ENCODE peak calls at places on chromosomes 3 and 15, in ten cellular contexts. One of them, this sample, is unnamed.

GRCh38 chr3:134312873-134313838 is 61.1 kb downstream of the AMOTL2 start:
- DNase-seq in GM12878: no peak
- DNase-seq in HepG2: peak
- DNase-seq in endothelial cell of umbilical vein: peak
- DNase-seq in HCT116: no peak
- DNase-seq in K562: peak
- DNase-seq in A549: no peak
- DNase-seq in SK-N-SH: no peak
- DNase-seq in H1: peak
- DNase-seq in WTC11: peak
- DNase-seq in this sample: no peak

GRCh38 chr15:66594344-66594743 is 28.5 kb upstream of the LCTL start:
- DNase-seq in HCT116: no peak
- DNase-seq in A549: no peak
- DNase-seq in WTC11: no peak
- DNase-seq in K562: no peak
- DNase-seq in GM12878: no peak
- DNase-seq in SK-N-SH: no peak
- DNase-seq in endothelial cell of umbilical vein: no peak
- DNase-seq in H1: no peak
- DNase-seq in HepG2: no peak
- DNase-seq in this sample: no peak

GRCh38 chr15:44535509-44536297 is 1.2 kb upstream of the EIF3J start:
- DNase-seq in HCT116: no peak
- DNase-seq in GM12878: no peak
- DNase-seq in WTC11: no peak
- DNase-seq in endothelial cell of umbilical vein: no peak
- DNase-seq in HepG2: peak
- DNase-seq in K562: peak
- DNase-seq in H1: peak
- DNase-seq in SK-N-SH: peak
- DNase-seq in A549: no peak
- DNase-seq in this sample: peak

GRCh38 chr3:18442743-18443669 is 17.9 kb upstream of the SATB1 start:
- DNase-seq in WTC11: no peak
- DNase-seq in HepG2: no peak
- DNase-seq in K562: no peak
- DNase-seq in SK-N-SH: no peak
- DNase-seq in GM12878: no peak
- DNase-seq in endothelial cell of umbilical vein: no peak
- DNase-seq in HCT116: no peak
- DNase-seq in A549: no peak
- DNase-seq in H1: no peak
- DNase-seq in this sample: no peak

GRCh38 chr3:81910244-81910852 is 148.9 kb upstream of the GBE1 start:
- DNase-seq in GM12878: peak
- DNase-seq in H1: no peak
- DNase-seq in A549: peak
- DNase-seq in HepG2: peak
- DNase-seq in SK-N-SH: peak
- DNase-seq in HCT116: peak
- DNase-seq in endothelial cell of umbilical vein: peak
- DNase-seq in K562: peak
- DNase-seq in WTC11: peak
- DNase-seq in this sample: peak

GRCh38 chr3:61594978-61595687 is 33.8 kb downstream of the PTPRG start:
- DNase-seq in SK-N-SH: no peak
- DNase-seq in HepG2: no peak
- DNase-seq in GM12878: no peak
- DNase-seq in WTC11: no peak
- DNase-seq in HCT116: no peak
- DNase-seq in H1: no peak
- DNase-seq in A549: no peak
- DNase-seq in K562: no peak
- DNase-seq in endothelial cell of umbilical vein: no peak
- DNase-seq in this sample: no peak

GRCh38 chr3:45927881-45928280 is 15.4 kb upstream of the CXCR6 start:
- DNase-seq in A549: no peak
- DNase-seq in SK-N-SH: no peak
- DNase-seq in endothelial cell of umbilical vein: no peak
- DNase-seq in GM12878: no peak
- DNase-seq in HepG2: no peak
- DNase-seq in WTC11: no peak
- DNase-seq in HCT116: no peak
- DNase-seq in H1: no peak
- DNase-seq in K562: no peak
- DNase-seq in this sample: no peak

GRCh38 chr3:184336484-184337230 is 743 bp upstream of the FAM131A start:
- DNase-seq in A549: no peak
- DNase-seq in HepG2: peak
- DNase-seq in HCT116: no peak
- DNase-seq in K562: peak
- DNase-seq in GM12878: no peak
- DNase-seq in endothelial cell of umbilical vein: peak
- DNase-seq in WTC11: no peak
- DNase-seq in H1: peak
- DNase-seq in SK-N-SH: peak
- DNase-seq in this sample: no peak

GRCh38 chr3:144128117-144128892 is 156.7 kb downstream of the DIPK2A start:
- DNase-seq in HCT116: no peak
- DNase-seq in K562: no peak
- DNase-seq in endothelial cell of umbilical vein: no peak
- DNase-seq in WTC11: no peak
- DNase-seq in GM12878: peak
- DNase-seq in H1: no peak
- DNase-seq in HepG2: no peak
- DNase-seq in SK-N-SH: no peak
- DNase-seq in A549: no peak
- DNase-seq in this sample: no peak

GRCh38 chr3:101676219-101676764 is 640 bp downstream of the ZBTB11 start:
- DNase-seq in endothelial cell of umbilical vein: peak
- DNase-seq in HCT116: peak
- DNase-seq in H1: peak
- DNase-seq in K562: peak
- DNase-seq in HepG2: peak
- DNase-seq in GM12878: peak
- DNase-seq in WTC11: peak
- DNase-seq in A549: peak
- DNase-seq in SK-N-SH: peak
- DNase-seq in this sample: peak

GRCh38 chr15:66866651-66867050 is 164.6 kb downstream of the SMAD6 start:
- DNase-seq in HepG2: no peak
- DNase-seq in GM12878: no peak
- DNase-seq in A549: no peak
- DNase-seq in K562: no peak
- DNase-seq in WTC11: no peak
- DNase-seq in endothelial cell of umbilical vein: no peak
- DNase-seq in H1: no peak
- DNase-seq in SK-N-SH: no peak
- DNase-seq in HCT116: no peak
- DNase-seq in this sample: no peak

GRCh38 chr15:90701880-90702630 is 15.1 kb upstream of the BLM start:
- DNase-seq in H1: no peak
- DNase-seq in HCT116: no peak
- DNase-seq in endothelial cell of umbilical vein: no peak
- DNase-seq in SK-N-SH: no peak
- DNase-seq in A549: no peak
- DNase-seq in HepG2: no peak
- DNase-seq in WTC11: no peak
- DNase-seq in GM12878: no peak
- DNase-seq in K562: peak
- DNase-seq in this sample: peak

GRCh38 chr15:70856884-70857546 is 3.1 kb upstream of the LARP6 start:
- DNase-seq in endothelial cell of umbilical vein: peak
- DNase-seq in HepG2: no peak
- DNase-seq in GM12878: no peak
- DNase-seq in SK-N-SH: no peak
- DNase-seq in A549: no peak
- DNase-seq in H1: no peak
- DNase-seq in WTC11: no peak
- DNase-seq in HCT116: peak
- DNase-seq in K562: no peak
- DNase-seq in this sample: no peak

GRCh38 chr15:74376825-74377581 is 9.6 kb upstream of the CYP11A1 start:
- DNase-seq in H1: no peak
- DNase-seq in endothelial cell of umbilical vein: no peak
- DNase-seq in K562: no peak
- DNase-seq in A549: no peak
- DNase-seq in GM12878: no peak
- DNase-seq in WTC11: peak
- DNase-seq in HCT116: no peak
- DNase-seq in HepG2: no peak
- DNase-seq in SK-N-SH: no peak
- DNase-seq in this sample: no peak

GRCh38 chr15:74377831-74378766 is 10.7 kb upstream of the CYP11A1 start:
- DNase-seq in GM12878: no peak
- DNase-seq in K562: no peak
- DNase-seq in SK-N-SH: peak
- DNase-seq in HCT116: no peak
- DNase-seq in WTC11: peak
- DNase-seq in endothelial cell of umbilical vein: no peak
- DNase-seq in HepG2: no peak
- DNase-seq in A549: no peak
- DNase-seq in H1: no peak
- DNase-seq in this sample: no peak

GRCh38 chr15:74381190-74381453 is 13.7 kb upstream of the CYP11A1 start:
- DNase-seq in SK-N-SH: no peak
- DNase-seq in WTC11: no peak
- DNase-seq in endothelial cell of umbilical vein: no peak
- DNase-seq in H1: no peak
- DNase-seq in HCT116: no peak
- DNase-seq in HepG2: no peak
- DNase-seq in K562: no peak
- DNase-seq in A549: no peak
- DNase-seq in GM12878: no peak
- DNase-seq in this sample: no peak

GRCh38 chr15:74380361-74381189 is 13.1 kb upstream of the CYP11A1 start:
- DNase-seq in K562: no peak
- DNase-seq in SK-N-SH: no peak
- DNase-seq in HepG2: no peak
- DNase-seq in H1: no peak
- DNase-seq in WTC11: no peak
- DNase-seq in HCT116: no peak
- DNase-seq in A549: no peak
- DNase-seq in GM12878: no peak
- DNase-seq in endothelial cell of umbilical vein: no peak
- DNase-seq in this sample: no peak

DNA sequence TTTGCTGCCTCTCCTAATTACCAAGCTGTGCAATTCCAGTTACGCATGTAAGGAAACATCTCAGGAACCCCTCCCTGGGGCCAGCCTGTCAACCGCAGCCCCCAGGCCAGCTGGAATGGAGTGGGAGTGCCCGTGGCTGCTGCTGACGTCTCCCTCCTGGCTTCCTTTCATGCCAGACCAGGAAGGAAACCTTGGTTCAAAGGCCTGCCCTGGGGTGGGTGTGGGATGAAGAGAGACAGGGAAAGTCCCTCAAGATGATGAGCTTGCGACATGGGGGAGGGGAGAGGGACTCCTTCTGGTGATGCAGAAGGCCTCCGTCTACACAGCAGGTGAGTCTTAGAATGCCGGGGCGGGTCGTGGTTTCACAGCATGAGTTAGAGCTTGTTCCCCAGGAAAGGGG is 11.4 kb upstream of the CYP11A1 start:
- DNase-seq in A549: no peak
- DNase-seq in HepG2: no peak
- DNase-seq in SK-N-SH: peak
- DNase-seq in endothelial cell of umbilical vein: peak
- DNase-seq in GM12878: no peak
- DNase-seq in H1: no peak
- DNase-seq in WTC11: no peak
- DNase-seq in K562: no peak
- DNase-seq in HCT116: no peak
- DNase-seq in this sample: no peak
- TF ChIP-seq MAX in A549: no peak
- TF ChIP-seq MAX in HepG2: no peak
- TF ChIP-seq MAX in SK-N-SH: no peak
- TF ChIP-seq MAX in endothelial cell of umbilical vein: no peak
- TF ChIP-seq MAX in GM12878: no peak
- TF ChIP-seq MAX in H1: no peak
- TF ChIP-seq MAX in WTC11: no peak
- TF ChIP-seq MAX in K562: no peak
- TF ChIP-seq MAX in HCT116: no peak
- TF ChIP-seq MAX in this sample: no peak

GRCh38 chr15:39363761-39364586 is 216.9 kb upstream of the THBS1 start:
- DNase-seq in K562: no peak
- DNase-seq in GM12878: no peak
- DNase-seq in HepG2: peak
- DNase-seq in WTC11: no peak
- DNase-seq in H1: no peak
- DNase-seq in HCT116: no peak
- DNase-seq in A549: no peak
- DNase-seq in SK-N-SH: no peak
- DNase-seq in endothelial cell of umbilical vein: peak
- DNase-seq in this sample: no peak
- TF ChIP-seq MAX in K562: no peak
- TF ChIP-seq MAX in GM12878: no peak
- TF ChIP-seq MAX in HepG2: peak
- TF ChIP-seq MAX in WTC11: no peak
- TF ChIP-seq MAX in H1: no peak
- TF ChIP-seq MAX in HCT116: no peak
- TF ChIP-seq MAX in A549: no peak
- TF ChIP-seq MAX in SK-N-SH: no peak
- TF ChIP-seq MAX in endothelial cell of umbilical vein: peak
- TF ChIP-seq MAX in this sample: no peak

GRCh38 chr3:97658670-97659285 is 105.8 kb upstream of the ARL6 start:
- DNase-seq in H1: no peak
- DNase-seq in K562: peak
- DNase-seq in HepG2: peak
- DNase-seq in WTC11: no peak
- DNase-seq in SK-N-SH: peak
- DNase-seq in GM12878: no peak
- DNase-seq in A549: peak
- DNase-seq in endothelial cell of umbilical vein: peak
- DNase-seq in HCT116: peak
- DNase-seq in this sample: peak
- TF ChIP-seq MAX in H1: no peak
- TF ChIP-seq MAX in K562: no peak
- TF ChIP-seq MAX in HepG2: no peak
- TF ChIP-seq MAX in WTC11: no peak
- TF ChIP-seq MAX in SK-N-SH: no peak
- TF ChIP-seq MAX in GM12878: no peak
- TF ChIP-seq MAX in A549: no peak
- TF ChIP-seq MAX in endothelial cell of umbilical vein: no peak
- TF ChIP-seq MAX in HCT116: no peak
- TF ChIP-seq MAX in this sample: no peak

DNA sequence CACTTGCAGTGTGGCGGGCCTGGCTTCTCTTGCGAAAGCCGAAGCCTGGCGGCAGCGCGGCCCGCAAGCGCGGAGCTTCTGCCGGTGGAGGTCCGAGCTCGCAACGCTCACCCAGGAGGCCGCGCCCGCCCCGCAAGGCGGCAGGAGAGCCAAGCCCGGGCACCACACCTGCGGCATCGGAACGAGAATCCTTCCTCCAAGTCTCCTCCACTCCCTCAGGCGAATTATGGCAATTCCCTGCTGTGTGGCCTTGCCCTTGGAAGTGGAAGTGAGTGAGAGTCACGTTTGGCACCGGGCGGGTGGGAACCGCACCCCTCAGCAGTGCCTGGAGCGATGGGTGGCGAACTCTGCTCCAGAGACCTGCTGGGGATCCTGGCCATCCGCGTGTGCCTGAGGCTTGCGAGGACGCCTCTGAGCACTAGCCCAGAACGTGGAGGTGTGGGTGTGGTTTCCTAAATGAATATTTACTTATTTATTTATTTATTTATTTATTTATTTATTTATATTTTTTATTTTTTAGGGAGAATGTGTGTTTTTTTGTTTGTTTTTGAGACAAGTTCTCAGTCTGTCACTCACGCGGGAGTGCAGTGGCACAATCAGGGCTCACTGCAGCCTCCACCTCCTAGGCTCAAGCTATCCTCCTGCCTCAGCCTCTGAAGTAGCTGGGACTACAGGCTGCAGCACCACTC is 133.7 kb upstream of the UBE2E1 start:
- DNase-seq in GM12878: no peak
- DNase-seq in SK-N-SH: no peak
- DNase-seq in H1: no peak
- DNase-seq in endothelial cell of umbilical vein: peak
- DNase-seq in K562: no peak
- DNase-seq in HCT116: no peak
- DNase-seq in A549: no peak
- DNase-seq in WTC11: peak
- DNase-seq in HepG2: no peak
- DNase-seq in this sample: peak
- TF ChIP-seq MAX in GM12878: no peak
- TF ChIP-seq MAX in SK-N-SH: no peak
- TF ChIP-seq MAX in H1: no peak
- TF ChIP-seq MAX in endothelial cell of umbilical vein: no peak
- TF ChIP-seq MAX in K562: no peak
- TF ChIP-seq MAX in HCT116: no peak
- TF ChIP-seq MAX in A549: no peak
- TF ChIP-seq MAX in WTC11: no peak
- TF ChIP-seq MAX in HepG2: no peak
- TF ChIP-seq MAX in this sample: no peak

This sample was measured in NB4.